ENCODE peak calls at places on chromosomes 4 and X, in four cellular contexts. One of them, this sample, is unnamed.

GRCh38 chr4:154743683-154744340 is at the start of gene LRAT:
- DNase-seq in progenitor cell of endocrine pancreas: peak
- DNase-seq in PC-3: peak
- DNase-seq in psoas muscle: peak
- DNase-seq in this sample: peak

GRCh38 chrX:137031517-137032377 is 2.0 kb downstream of the GPR101 start:
- DNase-seq in progenitor cell of endocrine pancreas: no peak
- DNase-seq in psoas muscle: peak
- DNase-seq in PC-3: peak
- DNase-seq in this sample: no peak

GRCh38 chrX:1178580-1179057 is 33.8 kb downstream of the CRLF2 start:
- DNase-seq in psoas muscle: no peak
- DNase-seq in progenitor cell of endocrine pancreas: no peak
- DNase-seq in PC-3: peak
- DNase-seq in this sample: no peak

GRCh38 chr4:136810626-136811025 is 721.7 kb downstream of the PCDH18 start:
- DNase-seq in psoas muscle: no peak
- DNase-seq in progenitor cell of endocrine pancreas: no peak
- DNase-seq in PC-3: peak
- DNase-seq in this sample: no peak

GRCh38 chrX:100695302-100695701 is 36.6 kb downstream of the SYTL4 start:
- DNase-seq in psoas muscle: no peak
- DNase-seq in progenitor cell of endocrine pancreas: no peak
- DNase-seq in PC-3: peak
- DNase-seq in this sample: no peak

GRCh38 chr4:7390366-7390765 is 44.4 kb downstream of the PSAPL1 start:
- DNase-seq in psoas muscle: no peak
- DNase-seq in progenitor cell of endocrine pancreas: no peak
- DNase-seq in PC-3: no peak
- DNase-seq in this sample: peak

GRCh38 chr4:93791570-93792195 is 36.9 kb upstream of the ATOH1 start:
- DNase-seq in progenitor cell of endocrine pancreas: peak
- DNase-seq in psoas muscle: peak
- DNase-seq in PC-3: peak
- DNase-seq in this sample: no peak

GRCh38 chr4:127555106-127555505 is 77.7 kb upstream of the INTU start:
- DNase-seq in psoas muscle: no peak
- DNase-seq in progenitor cell of endocrine pancreas: no peak
- DNase-seq in PC-3: no peak
- DNase-seq in this sample: no peak

GRCh38 chrX:110142096-110142495 is 139.2 kb downstream of the TMEM164 start:
- DNase-seq in PC-3: no peak
- DNase-seq in progenitor cell of endocrine pancreas: no peak
- DNase-seq in psoas muscle: peak
- DNase-seq in this sample: no peak

GRCh38 chr4:168585168-168586091 is 88.6 kb downstream of the PALLD start:
- DNase-seq in psoas muscle: peak
- DNase-seq in progenitor cell of endocrine pancreas: peak
- DNase-seq in PC-3: peak
- DNase-seq in this sample: no peak

GRCh38 chr4:94889523-94889922 is 131.8 kb downstream of the BMPR1B start:
- DNase-seq in PC-3: no peak
- DNase-seq in progenitor cell of endocrine pancreas: no peak
- DNase-seq in psoas muscle: no peak
- DNase-seq in this sample: no peak

GRCh38 chr4:81003549-81004240 is 26.8 kb upstream of the BMP3 start:
- DNase-seq in psoas muscle: no peak
- DNase-seq in progenitor cell of endocrine pancreas: no peak
- DNase-seq in PC-3: no peak
- DNase-seq in this sample: no peak

GRCh38 chr4:174522183-174523002 is at the start of gene HPGD:
- DNase-seq in PC-3: peak
- DNase-seq in progenitor cell of endocrine pancreas: peak
- DNase-seq in psoas muscle: peak
- DNase-seq in this sample: no peak

GRCh38 chrX:153379508-153379907 is 21.6 kb downstream of the PNMA6E start:
- DNase-seq in PC-3: no peak
- DNase-seq in psoas muscle: no peak
- DNase-seq in progenitor cell of endocrine pancreas: no peak
- DNase-seq in this sample: no peak

GRCh38 chrX:10900585-10901289 is 210.4 kb upstream of the HCCS start:
- DNase-seq in progenitor cell of endocrine pancreas: no peak
- DNase-seq in psoas muscle: no peak
- DNase-seq in PC-3: peak
- DNase-seq in this sample: no peak

GRCh38 chr4:180106122-180106521 is 2137.1 kb upstream of the TENM3 start:
- DNase-seq in progenitor cell of endocrine pancreas: no peak
- DNase-seq in PC-3: peak
- DNase-seq in psoas muscle: no peak
- DNase-seq in this sample: no peak

GRCh38 chr4:139783761-139784484 is 118.3 kb downstream of the MGST2 start:
- DNase-seq in psoas muscle: no peak
- DNase-seq in progenitor cell of endocrine pancreas: no peak
- DNase-seq in PC-3: no peak
- DNase-seq in this sample: no peak

GRCh38 chr4:108417923-108418322 is 202.5 kb upstream of the RPL34 start:
- DNase-seq in psoas muscle: no peak
- DNase-seq in PC-3: no peak
- DNase-seq in progenitor cell of endocrine pancreas: no peak
- DNase-seq in this sample: no peak

GRCh38 chrX:116204947-116205346 is 34.4 kb downstream of the AGTR2 start:
- DNase-seq in progenitor cell of endocrine pancreas: no peak
- DNase-seq in PC-3: peak
- DNase-seq in psoas muscle: no peak
- DNase-seq in this sample: no peak

GRCh38 chr4:172785623-172786022 is 383.0 kb upstream of the GALNT7 start:
- DNase-seq in progenitor cell of endocrine pancreas: no peak
- DNase-seq in PC-3: peak
- DNase-seq in psoas muscle: no peak
- DNase-seq in this sample: no peak

GRCh38 chr4:185370291-185370690 is 25.4 kb downstream of the LRP2BP start:
- DNase-seq in PC-3: no peak
- DNase-seq in psoas muscle: no peak
- DNase-seq in progenitor cell of endocrine pancreas: no peak
- DNase-seq in this sample: no peak

GRCh38 chrX:17425551-17425950 is 50.6 kb downstream of the NHS start:
- DNase-seq in PC-3: no peak
- DNase-seq in progenitor cell of endocrine pancreas: no peak
- DNase-seq in psoas muscle: no peak
- DNase-seq in this sample: no peak

GRCh38 chr4:114015444-114015899 is 36.0 kb upstream of the ARSJ start:
- DNase-seq in psoas muscle: no peak
- DNase-seq in PC-3: peak
- DNase-seq in progenitor cell of endocrine pancreas: no peak
- DNase-seq in this sample: no peak

GRCh38 chr4:80265571-80266266 is 745 bp upstream of the FGF5 start:
- DNase-seq in psoas muscle: no peak
- DNase-seq in PC-3: peak
- DNase-seq in progenitor cell of endocrine pancreas: no peak
- DNase-seq in this sample: no peak

GRCh38 chr4:15240764-15241163 is 187.1 kb upstream of the C1QTNF7 start:
- DNase-seq in PC-3: peak
- DNase-seq in psoas muscle: no peak
- DNase-seq in progenitor cell of endocrine pancreas: no peak
- DNase-seq in this sample: no peak

GRCh38 chr4:6912412-6912811 is 2.8 kb downstream of the TBC1D14 start:
- DNase-seq in PC-3: no peak
- DNase-seq in progenitor cell of endocrine pancreas: no peak
- DNase-seq in psoas muscle: no peak
- DNase-seq in this sample: no peak

GRCh38 chr4:170657761-170658160 is 568.0 kb upstream of the AADAT start:
- DNase-seq in PC-3: peak
- DNase-seq in progenitor cell of endocrine pancreas: no peak
- DNase-seq in psoas muscle: no peak
- DNase-seq in this sample: no peak

GRCh38 chr4:8115203-8115520 is 43.5 kb downstream of the ABLIM2 start:
- DNase-seq in psoas muscle: no peak
- DNase-seq in progenitor cell of endocrine pancreas: no peak
- DNase-seq in PC-3: no peak
- DNase-seq in this sample: no peak

GRCh38 chr4:121791481-121791880 is 9.6 kb upstream of the EXOSC9 start:
- DNase-seq in psoas muscle: no peak
- DNase-seq in progenitor cell of endocrine pancreas: no peak
- DNase-seq in PC-3: peak
- DNase-seq in this sample: no peak

GRCh38 chr4:88054909-88055308 is 47.5 kb downstream of the PKD2 start:
- DNase-seq in psoas muscle: no peak
- DNase-seq in PC-3: peak
- DNase-seq in progenitor cell of endocrine pancreas: no peak
- DNase-seq in this sample: no peak
- TF ChIP-seq CTCF in psoas muscle: peak
- TF ChIP-seq CTCF in PC-3: peak
- TF ChIP-seq CTCF in progenitor cell of endocrine pancreas: peak
- TF ChIP-seq CTCF in this sample: peak

GRCh38 chr4:125741825-125742452 is 427.2 kb downstream of the FAT4 start:
- DNase-seq in psoas muscle: no peak
- DNase-seq in progenitor cell of endocrine pancreas: no peak
- DNase-seq in PC-3: peak
- DNase-seq in this sample: no peak
- TF ChIP-seq CTCF in psoas muscle: peak
- TF ChIP-seq CTCF in progenitor cell of endocrine pancreas: peak
- TF ChIP-seq CTCF in PC-3: peak
- TF ChIP-seq CTCF in this sample: peak

GRCh38 chr4:78520808-78521226 is 30.8 kb upstream of the ANXA3 start:
- DNase-seq in psoas muscle: no peak
- DNase-seq in PC-3: no peak
- DNase-seq in progenitor cell of endocrine pancreas: no peak
- DNase-seq in this sample: no peak
- TF ChIP-seq CTCF in psoas muscle: no peak
- TF ChIP-seq CTCF in PC-3: no peak
- TF ChIP-seq CTCF in progenitor cell of endocrine pancreas: no peak
- TF ChIP-seq CTCF in this sample: no peak

GRCh38 chrX:40485427-40485826 is 95.3 kb upstream of the ATP6AP2 start:
- DNase-seq in psoas muscle: no peak
- DNase-seq in progenitor cell of endocrine pancreas: no peak
- DNase-seq in PC-3: no peak
- DNase-seq in this sample: no peak
- TF ChIP-seq CTCF in psoas muscle: no peak
- TF ChIP-seq CTCF in progenitor cell of endocrine pancreas: no peak
- TF ChIP-seq CTCF in PC-3: no peak
- TF ChIP-seq CTCF in this sample: no peak

This sample was measured in D721Med.